ENCODE peak calls at places on chromosomes 13 and 19, in eight cellular contexts. I is progenitor cell of endocrine pancreas; V is transverse colon; D is C1 segment of cervical spinal cord; Y is activated naive CD8-positive, alpha-beta T cell treated with anti-CD3 and anti-CD28 coated beads, Interleukin-2, amount 10 ng/mL, durations not matched to agents 7 days and 5 days; R is GM18507; L is PC-9; W is BJ. J is an unnamed sample.

GRCh38 chr13:111972261-111972780 is 94.6 kb upstream of the SOX1 start:
- DNase-seq in R (no peak), Y (no peak), D (no peak), I (no peak), V (no peak), L (no peak), W (no peak), J (no peak)

GRCh38 chr19:44455100-44455499 is 6.8 kb upstream of the ZNF229 start:
- DNase-seq in Y (no peak), V (no peak), W (no peak), R (no peak), L (no peak), D (no peak), I (no peak), J (no peak)

GRCh38 chr19:21022996-21023395 is 2.5 kb downstream of the ZNF430 start:
- DNase-seq in W (peak), I (no peak), Y (no peak), D (no peak), V (no peak), L (peak), R (no peak), J (no peak)

GRCh38 chr19:28940751-28941500 is 272.0 kb downstream of the UQCRFS1 start:
- DNase-seq in R (no peak), V (no peak), I (no peak), L (no peak), W (peak), Y (no peak), D (no peak), J (no peak)

GRCh38 chr19:4403005-4403761 is 743 bp downstream of the CHAF1A start:
- DNase-seq in L (no peak), Y (peak), I (no peak), R (no peak), D (no peak), W (no peak), V (no peak), J (no peak)

GRCh38 chr19:6352381-6353165 is 8.8 kb upstream of the CLPP start:
- DNase-seq in I (no peak), L (peak), R (no peak), Y (no peak), V (no peak), W (no peak), D (no peak), J (no peak)

GRCh38 chr19:14441041-14441938 is 8.2 kb downstream of the PKN1 start:
- DNase-seq in Y (no peak), I (no peak), L (no peak), D (no peak), R (no peak), V (no peak), W (no peak), J (no peak)

GRCh38 chr19:27705896-27706295 is 1507.1 kb downstream of the UQCRFS1 start:
- DNase-seq in R (no peak), L (no peak), Y (no peak), D (no peak), V (no peak), W (no peak), I (no peak), J (no peak)

GRCh38 chr13:27043013-27043412 is 128.6 kb downstream of the USP12 start:
- DNase-seq in D (no peak), I (no peak), R (no peak), Y (no peak), V (no peak), W (peak), L (peak), J (no peak)

GRCh38 chr19:4233282-4233853 is 4.0 kb downstream of the EBI3 start:
- DNase-seq in I (peak), L (no peak), Y (peak), D (no peak), R (no peak), W (no peak), V (peak), J (peak)

GRCh38 chr19:1875646-1876493 is 9.4 kb downstream of the ABHD17A start:
- DNase-seq in R (peak), V (peak), D (peak), Y (peak), W (no peak), I (peak), L (peak), J (peak)

GRCh38 chr19:50512112-50512998 is 1.4 kb downstream of the ASPDH start:
- DNase-seq in L (no peak), I (no peak), W (no peak), D (no peak), R (no peak), V (no peak), Y (no peak), J (no peak)

GRCh38 chr13:98740131-98740530 is 12.3 kb downstream of the SLC15A1 start:
- DNase-seq in L (peak), Y (no peak), R (no peak), I (no peak), D (no peak), W (no peak), V (no peak), J (no peak)

GRCh38 chr13:29516012-29516411 is 79.5 kb downstream of the SLC7A1 start:
- DNase-seq in W (no peak), L (no peak), Y (no peak), R (no peak), I (no peak), D (no peak), V (no peak), J (no peak)

GRCh38 chr13:25882732-25883357 is 169.0 kb downstream of the SHISA2 start:
- DNase-seq in L (no peak), I (no peak), D (no peak), V (no peak), W (no peak), Y (no peak), R (no peak), J (no peak)

GRCh38 chr19:51433092-51433491 is 15.7 kb upstream of the SIGLEC10 start:
- DNase-seq in Y (no peak), R (no peak), I (no peak), W (no peak), V (no peak), D (no peak), L (no peak), J (no peak)

GRCh38 chr19:46134527-46134926 is 10.0 kb upstream of the IGFL3 start:
- DNase-seq in V (no peak), D (no peak), Y (no peak), L (no peak), R (no peak), I (no peak), W (no peak), J (no peak)

GRCh38 chr13:43783820-43784219 is 3.0 kb downstream of the ENOX1 start:
- DNase-seq in L (peak), D (no peak), W (no peak), I (no peak), V (no peak), Y (no peak), R (no peak), J (peak)

GRCh38 chr13:97136418-97136817 is 85.7 kb upstream of the MBNL2 start:
- DNase-seq in Y (no peak), I (no peak), D (no peak), R (no peak), W (no peak), V (no peak), L (no peak), J (no peak)

GRCh38 chr13:98586400-98587144 is 9.7 kb upstream of the STK24 start:
- DNase-seq in V (no peak), L (peak), Y (no peak), I (no peak), R (no peak), D (no peak), W (no peak), J (no peak)

GRCh38 chr13:102799544-102800144 is 725 bp downstream of the BIVM start:
- DNase-seq in V (peak), D (peak), Y (peak), L (no peak), R (no peak), I (peak), W (no peak), J (no peak)